ENCODE peak calls at places on chromosomes 3 and 15, in nine cellular contexts. U, T, W, P, S, G, E, I and A are unnamed samples.

GRCh38 chr3:47283596-47284364 is 1.0 kb downstream of the KLHL18 start:
- DNase-seq in U (no peak), T (no peak), W (peak), P (peak), S (peak), G (peak), E (no peak), I (no peak), A (peak)

GRCh38 chr3:33186524-33187367 is 31.9 kb downstream of the SUSD5 start:
- DNase-seq in U (no peak), T (peak), W (no peak), P (no peak), S (no peak), G (peak), E (peak), I (peak), A (no peak)

GRCh38 chr3:29694783-29695182 is 413.9 kb downstream of the RBMS3 start:
- DNase-seq in U (no peak), T (peak), W (no peak), P (peak), S (no peak), G (peak), E (peak), I (peak), A (no peak)

GRCh38 chr3:58029842-58030584 is 21.8 kb downstream of the FLNB start:
- DNase-seq in U (no peak), T (no peak), W (no peak), P (no peak), S (no peak), G (no peak), E (no peak), I (no peak), A (no peak)

GRCh38 chr3:94612631-94613030 is 549.8 kb downstream of the NSUN3 start:
- DNase-seq in U (no peak), T (no peak), W (no peak), P (no peak), S (no peak), G (no peak), E (peak), I (no peak), A (no peak)

GRCh38 chr3:112818289-112818688 is 28.4 kb downstream of the CD200R1L start:
- DNase-seq in U (no peak), T (no peak), W (no peak), P (peak), S (no peak), G (peak), E (no peak), I (no peak), A (no peak)

GRCh38 chr3:24360946-24361345 is 133.7 kb downstream of the THRB start:
- DNase-seq in U (no peak), T (no peak), W (no peak), P (no peak), S (no peak), G (no peak), E (no peak), I (no peak), A (no peak)

GRCh38 chr3:54850484-54851003 is 77.3 kb downstream of the LRTM1 start:
- DNase-seq in U (no peak), T (no peak), W (no peak), P (no peak), S (no peak), G (no peak), E (no peak), I (no peak), A (no peak)

GRCh38 chr3:31377045-31377642 is 155.6 kb upstream of the STT3B start:
- DNase-seq in U (no peak), T (peak), W (no peak), P (peak), S (no peak), G (peak), E (peak), I (peak), A (no peak)

GRCh38 chr3:133828576-133829309 is 23.1 kb downstream of the SRPRB start:
- DNase-seq in U (no peak), T (no peak), W (peak), P (no peak), S (no peak), G (no peak), E (no peak), I (no peak), A (peak)

GRCh38 chr3:124064050-124064449 is 72.1 kb upstream of the ROPN1 start:
- DNase-seq in U (no peak), T (no peak), W (no peak), P (no peak), S (no peak), G (no peak), E (no peak), I (no peak), A (no peak)

GRCh38 chr15:77599899-77600298 is 32.8 kb downstream of the LINGO1 start:
- DNase-seq in U (no peak), T (peak), W (peak), P (no peak), S (peak), G (no peak), E (peak), I (peak), A (peak)

GRCh38 chr3:112814256-112814655 is 32.4 kb downstream of the CD200R1L start:
- DNase-seq in U (no peak), T (peak), W (no peak), P (peak), S (peak), G (peak), E (peak), I (peak), A (peak)

GRCh38 chr3:113736548-113737089 is 9.4 kb downstream of the NAA50 start:
- DNase-seq in U (peak), T (peak), W (no peak), P (peak), S (peak), G (peak), E (peak), I (peak), A (peak)

GRCh38 chr3:187321766-187322165 is 30.2 kb upstream of the MASP1 start:
- DNase-seq in U (no peak), T (no peak), W (no peak), P (no peak), S (no peak), G (no peak), E (no peak), I (no peak), A (no peak)

GRCh38 chr3:195238626-195239118 is 32.3 kb downstream of the XXYLT1 start:
- DNase-seq in U (no peak), T (no peak), W (peak), P (peak), S (no peak), G (no peak), E (no peak), I (no peak), A (no peak)

GRCh38 chr15:88803920-88804247 is 648 bp downstream of the ACAN start:
- DNase-seq in U (no peak), T (no peak), W (no peak), P (no peak), S (no peak), G (no peak), E (no peak), I (no peak), A (no peak)

GRCh38 chr3:48952510-48953118 is 34.0 kb downstream of the ARIH2 start:
- DNase-seq in U (no peak), T (peak), W (peak), P (no peak), S (peak), G (peak), E (peak), I (peak), A (peak)

GRCh38 chr15:55858661-55859060 is 115.7 kb upstream of the PRTG start:
- DNase-seq in U (no peak), T (no peak), W (no peak), P (peak), S (no peak), G (no peak), E (no peak), I (no peak), A (no peak)
- H3K4me2 ChIP-seq in U (no peak), T (no peak), W (no peak), P (no peak), S (no peak), G (no peak), E (no peak), I (no peak), A (no peak)

GRCh38 chr3:121975702-121976302 is 46.2 kb downstream of the ILDR1 start:
- DNase-seq in U (no peak), T (no peak), W (no peak), P (no peak), S (no peak), G (peak), E (peak), I (no peak), A (no peak)
- TF ChIP-seq CTCF in U (peak), T (no peak), W (no peak), P (no peak), S (peak), G (peak), E (no peak), I (no peak), A (no peak)

GRCh38 chr3:101722394-101723173 is 1.8 kb upstream of the CEP97 start:
- DNase-seq in U (peak), T (no peak), W (no peak), P (no peak), S (peak), G (no peak), E (no peak), I (no peak), A (no peak)
- H3K4me2 ChIP-seq in U (peak), T (no peak), W (no peak), P (no peak), S (peak), G (no peak), E (no peak), I (peak), A (no peak)

GRCh38 chr3:27715863-27716262 is 6.3 kb downstream of the EOMES start:
- DNase-seq in U (no peak), T (no peak), W (no peak), P (peak), S (no peak), G (no peak), E (no peak), I (no peak), A (no peak)

GRCh38 chr3:27716309-27716708 is 5.8 kb downstream of the EOMES start:
- DNase-seq in U (no peak), T (no peak), W (no peak), P (no peak), S (no peak), G (no peak), E (no peak), I (no peak), A (no peak)

GRCh38 chr3:27714692-27715453 is 7.2 kb downstream of the EOMES start:
- DNase-seq in U (no peak), T (no peak), W (peak), P (no peak), S (no peak), G (no peak), E (no peak), I (peak), A (peak)

GRCh38 chr3:27714101-27714526 is 8.0 kb downstream of the EOMES start:
- DNase-seq in U (no peak), T (no peak), W (peak), P (no peak), S (no peak), G (no peak), E (no peak), I (no peak), A (no peak)

DNA sequence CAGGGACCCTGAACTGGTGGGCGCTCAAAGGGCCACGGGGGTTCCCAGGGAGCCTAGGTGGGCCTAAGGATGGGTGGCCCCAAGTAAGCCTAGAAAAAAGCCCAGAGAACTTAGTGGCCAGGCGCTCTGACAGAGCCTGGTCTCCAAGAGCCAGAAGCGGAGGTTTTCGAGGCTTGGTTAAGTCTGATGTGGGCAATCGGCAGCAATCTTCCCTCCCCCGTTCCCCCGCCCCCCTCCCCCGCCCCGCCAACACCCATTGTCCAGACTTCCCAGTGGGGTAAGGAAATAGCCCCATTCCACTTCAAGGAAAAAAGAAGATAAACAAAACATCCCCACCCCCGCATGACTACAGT is 6.7 kb downstream of the EOMES start:
- DNase-seq in U (no peak), T (no peak), W (peak), P (no peak), S (no peak), G (no peak), E (no peak), I (no peak), A (no peak)
- TF ChIP-seq CTCF in U (no peak), T (no peak), W (no peak), P (no peak), S (no peak), G (no peak), E (no peak), I (no peak), A (no peak)

GRCh38 chr15:71275566-71276354 is 160.5 kb downstream of the THSD4 start:
- DNase-seq in U (no peak), T (no peak), W (no peak), P (no peak), S (no peak), G (no peak), E (no peak), I (no peak), A (no peak)

GRCh38 chr15:71274448-71274798 is 159.2 kb downstream of the THSD4 start:
- DNase-seq in U (no peak), T (no peak), W (no peak), P (no peak), S (no peak), G (no peak), E (no peak), I (no peak), A (no peak)

GRCh38 chr15:71273731-71274447 is 158.6 kb downstream of the THSD4 start:
- DNase-seq in U (no peak), T (no peak), W (no peak), P (no peak), S (no peak), G (no peak), E (no peak), I (no peak), A (no peak)

GRCh38 chr15:71276355-71276665 is 161.0 kb downstream of the THSD4 start:
- DNase-seq in U (no peak), T (no peak), W (no peak), P (no peak), S (no peak), G (peak), E (no peak), I (no peak), A (no peak)

DNA sequence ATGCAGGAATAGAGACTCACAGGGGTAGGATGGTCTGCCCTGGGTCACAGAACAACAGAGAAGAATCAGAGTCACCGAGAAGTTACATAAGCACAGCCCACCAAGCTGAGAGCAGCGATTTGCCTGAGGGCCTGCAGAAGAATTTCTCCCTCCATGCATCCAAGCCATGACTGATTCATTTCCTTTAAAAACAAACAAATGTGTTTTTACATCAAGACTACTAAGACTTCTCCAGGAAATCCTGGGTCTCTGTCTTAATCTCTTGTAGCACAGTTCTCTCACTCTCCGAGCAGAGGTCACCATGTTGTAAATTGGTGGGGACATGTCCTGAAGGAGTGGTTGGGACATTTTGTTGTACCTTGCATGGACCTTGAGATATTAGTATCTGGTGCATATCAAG is 159.8 kb downstream of the THSD4 start:
- DNase-seq in U (no peak), T (peak), W (no peak), P (peak), S (no peak), G (peak), E (peak), I (no peak), A (no peak)
- H3K4me2 ChIP-seq in U (no peak), T (peak), W (no peak), P (no peak), S (no peak), G (peak), E (peak), I (no peak), A (no peak)